ENCODE peak calls at places on chromosomes 2 and 18, in six cellular contexts. R, J, M, S, F and X are unnamed samples.

GRCh38 chr18:74493689-74494088 is 2.5 kb upstream of the CNDP2 start:
- DNase-seq in M (no peak), J (peak), F (peak), R (peak), S (no peak), X (peak)

GRCh38 chr18:61531182-61531581 is 198.0 kb downstream of the CDH20 start:
- DNase-seq in S (peak), M (no peak), F (no peak), J (no peak), R (no peak), X (no peak)

GRCh38 chr2:191927991-191928390 is 81.1 kb upstream of the CAVIN2 start:
- DNase-seq in F (peak), J (no peak), R (no peak), M (no peak), S (no peak), X (no peak)

GRCh38 chr2:19355416-19355821 is 3.0 kb downstream of the OSR1 start:
- DNase-seq in R (no peak), F (no peak), M (no peak), J (no peak), S (no peak), X (no peak)

GRCh38 chr18:48621815-48622555 is 83.2 kb downstream of the CTIF start:
- DNase-seq in F (no peak), S (no peak), M (no peak), R (no peak), J (no peak), X (no peak)

GRCh38 chr2:134295441-134295840 is 41.6 kb downstream of the MGAT5 start:
- DNase-seq in M (no peak), R (no peak), F (no peak), J (no peak), S (no peak), X (no peak)

GRCh38 chr2:174176898-174177297 is 71.4 kb downstream of the OLA1 start:
- DNase-seq in F (peak), M (peak), R (no peak), J (no peak), S (no peak), X (no peak)

GRCh38 chr2:48199076-48199475 is 292.8 kb upstream of the FBXO11 start:
- DNase-seq in M (no peak), S (no peak), F (no peak), R (no peak), J (no peak), X (no peak)

GRCh38 chr2:238505119-238505891 is 78.6 kb downstream of the ASB1 start:
- DNase-seq in F (no peak), M (no peak), J (no peak), R (no peak), S (no peak), X (no peak)

GRCh38 chr2:146817613-146818012 is 1027.2 kb upstream of the ACVR2A start:
- DNase-seq in S (no peak), M (peak), J (no peak), R (no peak), F (no peak), X (no peak)